ENCODE peak calls at places on chromosome 11, in seven cellular contexts. C, F, L, U, Y, J and R are unnamed samples.
A peak's percentile ranks its signal among the peaks of the same experiment; 100 is the strongest.

GRCh38 chr11:67558084-67558772 is 25.4 kb upstream of the GSTP1 start:
- DNase-seq in J (no peak), C (no peak), L (no peak), U (no peak), Y (no peak), F (no peak), R (no peak)

GRCh38 chr11:70176940-70177689 is 26.0 kb upstream of the FADD start:
- DNase-seq in C (no peak), Y (no peak), U (no peak), F (no peak), J (peak; percentile 33), L (peak; percentile 55), R (no peak)

GRCh38 chr11:34719303-34719848 is 98.5 kb downstream of the EHF start:
- DNase-seq in Y (no peak), F (no peak), L (no peak), J (no peak), C (no peak), U (no peak), R (no peak)

GRCh38 chr11:114260483-114260882 is 35.7 kb upstream of the NNMT start:
- DNase-seq in J (no peak), U (no peak), L (no peak), F (no peak), C (no peak), Y (no peak), R (peak; percentile 90)

GRCh38 chr11:57205046-57205671 is 23.4 kb downstream of the LRRC55 start:
- DNase-seq in U (peak; percentile 18), F (peak; percentile 65), L (no peak), J (no peak), Y (no peak), C (no peak), R (no peak)

GRCh38 chr11:128613300-128613995 is 26.1 kb upstream of the ETS1 start:
- DNase-seq in Y (no peak), J (no peak), U (no peak), F (no peak), L (no peak), C (no peak), R (no peak)

GRCh38 chr11:70145025-70145529 is 58.0 kb upstream of the FADD start:
- DNase-seq in F (no peak), L (no peak), U (no peak), Y (no peak), J (no peak), C (no peak), R (no peak)

GRCh38 chr11:62542750-62543567 is 3.6 kb downstream of the AHNAK start:
- DNase-seq in J (peak; percentile 69), F (peak; percentile 43), Y (peak; percentile 52), C (peak; percentile 32), U (peak; percentile 75), L (peak; percentile 77), R (peak; percentile 98)

GRCh38 chr11:120867531-120867930 is 156.4 kb upstream of the TBCEL start:
- DNase-seq in C (no peak), L (no peak), F (no peak), J (no peak), U (no peak), Y (no peak), R (no peak)

GRCh38 chr11:2419638-2420501 is 19.3 kb downstream of the TSSC4 start:
- DNase-seq in U (peak; percentile 57), Y (no peak), J (peak; percentile 47), L (peak; percentile 69), C (peak; percentile 18), F (no peak), R (peak; percentile 94)

GRCh38 chr11:78659326-78660319 is 85.0 kb upstream of the NARS2 start:
- DNase-seq in F (no peak), U (no peak), Y (no peak), C (no peak), J (no peak), L (no peak), R (peak; percentile 83)